ENCODE peak calls at places on chromosomes 2 and 18, in five cellular contexts. C is spleen, P is AG09309, I is brain microvascular endothelial cell, F is heart left ventricle. E is an unnamed sample.

GRCh38 chr18:36518839-36519238 is 221.3 kb downstream of the FHOD3 start:
- DNase-seq in P (no peak), C (no peak), F (no peak), I (no peak), E (no peak)

GRCh38 chr18:78159397-78159796 is 820.2 kb upstream of the SALL3 start:
- DNase-seq in F (no peak), C (no peak), P (no peak), I (no peak), E (no peak)

GRCh38 chr2:60882971-60883753 is 1.8 kb downstream of the REL start:
- DNase-seq in C (no peak), P (no peak), F (no peak), I (peak; percentile 2), E (peak; percentile 26)

GRCh38 chr2:10369269-10370255 is 66.9 kb downstream of the HPCAL1 start:
- DNase-seq in F (no peak), I (no peak), P (no peak), C (no peak), E (no peak)

GRCh38 chr2:196131384-196131861 is 40.0 kb downstream of the STK17B start:
- DNase-seq in C (no peak), I (peak; percentile 47), P (no peak), F (peak; percentile 25), E (peak; percentile 29)

GRCh38 chr2:85216927-85217326 is 83.7 kb downstream of the TCF7L1 start:
- DNase-seq in F (no peak), C (no peak), I (no peak), P (no peak), E (no peak)

GRCh38 chr2:219155054-219155644 is 5.5 kb downstream of the NHEJ1 start:
- DNase-seq in F (peak; percentile 33), C (no peak), P (peak; percentile 20), I (peak; percentile 52), E (peak; percentile 75)

GRCh38 chr2:110645616-110646015 is 32.2 kb downstream of the BUB1 start:
- DNase-seq in C (no peak), I (no peak), P (no peak), F (no peak), E (no peak)

GRCh38 chr2:201781583-201782051 is 884 bp upstream of the ALS2 start:
- DNase-seq in P (no peak), C (no peak), F (peak; percentile 30), I (no peak), E (no peak)

GRCh38 chr2:42096869-42097591 is 49.2 kb downstream of the PKDCC start:
- DNase-seq in C (peak; percentile 72), F (no peak), I (no peak), P (no peak), E (no peak)

GRCh38 chr2:121897335-121897970 is 142.0 kb downstream of the TSN start:
- DNase-seq in C (no peak), P (no peak), I (peak; percentile 52), F (no peak), E (no peak)

GRCh38 chr2:81194176-81194575 is 889.6 kb upstream of the LRRTM1 start:
- DNase-seq in I (no peak), P (no peak), F (no peak), C (no peak), E (no peak)

GRCh38 chr2:54394392-54394791 is 61.7 kb upstream of the SPTBN1 start:
- DNase-seq in P (no peak), F (no peak), C (no peak), I (no peak), E (no peak)

GRCh38 chr18:10895976-10896375 is 253.4 kb downstream of the PIEZO2 start:
- DNase-seq in P (no peak), F (no peak), C (no peak), I (no peak), E (no peak)

GRCh38 chr2:136131961-136132839 is 14.3 kb upstream of the CXCR4 start:
- DNase-seq in P (no peak), C (peak; percentile 91), I (no peak), F (no peak), E (no peak)

GRCh38 chr2:108909917-108910515 is 79.0 kb downstream of the EDAR start:
- DNase-seq in C (peak; percentile 53), P (no peak), F (no peak), I (no peak), E (no peak)

GRCh38 chr2:33298233-33298632 is 178.2 kb upstream of the RASGRP3 start:
- DNase-seq in C (no peak), F (no peak), I (peak; percentile 61), P (no peak), E (peak; percentile 35)

GRCh38 chr2:168245074-168245825 is 2.1 kb downstream of the STK39 start:
- DNase-seq in F (no peak), C (no peak), P (no peak), I (no peak), E (no peak)

GRCh38 chr18:33812186-33812585 is 234.2 kb downstream of the ASXL3 start:
- DNase-seq in C (no peak), P (no peak), F (no peak), I (no peak), E (no peak)

GRCh38 chr2:237199577-237199976 is 113.9 kb downstream of the COPS8 start:
- DNase-seq in C (no peak), F (no peak), I (no peak), P (no peak), E (no peak)

GRCh38 chr2:110980613-110981062 is 140.1 kb upstream of the BCL2L11 start:
- DNase-seq in I (no peak), P (no peak), F (no peak), C (no peak), E (no peak)

GRCh38 chr2:216634317-216635148 is 1.3 kb downstream of the IGFBP2 start:
- DNase-seq in P (no peak), C (no peak), I (no peak), F (no peak), E (peak; percentile 33)
- H3K4me3 ChIP-seq in P (peak overlapping the region; percentile 34), C (peak overlapping the region; percentile 43), I (peak overlapping the region; percentile 58), F (peak overlapping the region; percentile 67), E (peak overlapping the region; percentile 69)

DNA sequence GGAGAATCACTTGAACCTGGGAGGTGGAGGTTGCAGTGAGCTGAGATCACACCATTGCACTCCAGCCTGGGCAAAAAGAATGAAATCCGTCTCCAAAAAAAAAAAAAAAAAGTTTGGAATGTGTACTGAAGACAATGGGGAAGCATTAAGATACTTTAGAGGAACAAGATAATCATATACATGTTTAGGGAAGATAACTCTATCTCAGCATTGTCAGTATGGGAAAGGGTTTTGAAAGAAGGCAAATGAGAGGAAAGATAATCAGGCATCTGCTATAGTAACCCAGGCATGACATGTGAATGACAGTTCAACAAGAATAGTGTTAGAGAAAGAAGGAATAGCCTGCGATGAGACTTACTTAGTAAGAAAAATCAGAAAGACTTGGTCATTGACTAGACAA is 112.0 kb downstream of the ATAD2B start:
- DNase-seq in F (no peak), C (no peak), P (no peak), I (no peak), E (no peak)
- TF ChIP-seq CTCF in F (no peak), C (no peak), P (no peak), I (no peak), E (no peak)

GRCh38 chr2:113160248-113160647 is 13.5 kb upstream of the PSD4 start:
- DNase-seq in P (no peak), F (no peak), C (no peak), I (no peak), E (no peak)

GRCh38 chr2:113157108-113157896 is 16.5 kb upstream of the PSD4 start:
- DNase-seq in I (no peak), P (no peak), F (no peak), C (peak; percentile 87), E (peak; percentile 20)

GRCh38 chr2:113158884-113159553 is 14.8 kb upstream of the PSD4 start:
- DNase-seq in F (no peak), P (no peak), C (no peak), I (no peak), E (peak; percentile 39)

GRCh38 chr2:113156278-113157107 is 17.3 kb upstream of the PSD4 start:
- DNase-seq in C (no peak), P (no peak), F (no peak), I (no peak), E (peak; percentile 15)

GRCh38 chr2:113157897-113158753 is 15.6 kb upstream of the PSD4 start:
- DNase-seq in C (no peak), F (no peak), P (no peak), I (peak; percentile 55), E (peak; percentile 51)
- H3K4me3 ChIP-seq in C (peak overlapping the region; percentile 61), F (no peak overlapping the region), P (peak overlapping the region; percentile 38), I (peak overlapping the region; percentile 57), E (peak overlapping the region; percentile 47)

GRCh38 chr2:30193104-30193681 is 38.1 kb upstream of the LBH start:
- DNase-seq in C (no peak), P (no peak), F (no peak), I (no peak), E (no peak)

GRCh38 chr2:30200875-30201274 is 30.5 kb upstream of the LBH start:
- DNase-seq in F (no peak), C (no peak), P (no peak), I (no peak), E (no peak)

GRCh38 chr2:30194421-30194820 is 36.9 kb upstream of the LBH start:
- DNase-seq in P (no peak), C (no peak), I (no peak), F (no peak), E (no peak)

GRCh38 chr2:30195011-30195410 is 36.3 kb upstream of the LBH start:
- DNase-seq in I (no peak), C (no peak), P (no peak), F (no peak), E (no peak)

DNA sequence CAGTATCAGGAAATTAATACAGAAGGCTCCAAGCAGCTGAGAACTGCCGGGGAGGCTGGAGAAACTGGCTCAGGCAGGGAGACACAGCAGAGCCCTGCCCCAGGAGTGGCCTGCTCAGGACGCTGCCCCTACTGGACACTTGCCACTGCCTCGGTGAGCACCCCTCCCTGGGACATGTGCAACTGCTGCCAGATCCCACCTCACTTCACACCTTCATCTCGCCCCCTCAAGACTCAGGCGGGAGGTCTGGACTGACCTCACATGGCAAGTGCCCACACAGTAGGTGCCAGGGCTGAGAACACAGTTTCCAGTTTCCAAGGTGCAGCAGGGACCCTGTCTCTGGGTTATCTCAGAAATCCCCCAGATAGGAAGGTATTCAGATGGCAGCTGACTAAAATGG is 33.8 kb upstream of the LBH start:
- DNase-seq in C (no peak), F (no peak), I (no peak), P (no peak), E (no peak)
- TF ChIP-seq CTCF in C (no peak), F (peak; percentile 11), I (peak; percentile 20), P (no peak), E (no peak)

DNA sequence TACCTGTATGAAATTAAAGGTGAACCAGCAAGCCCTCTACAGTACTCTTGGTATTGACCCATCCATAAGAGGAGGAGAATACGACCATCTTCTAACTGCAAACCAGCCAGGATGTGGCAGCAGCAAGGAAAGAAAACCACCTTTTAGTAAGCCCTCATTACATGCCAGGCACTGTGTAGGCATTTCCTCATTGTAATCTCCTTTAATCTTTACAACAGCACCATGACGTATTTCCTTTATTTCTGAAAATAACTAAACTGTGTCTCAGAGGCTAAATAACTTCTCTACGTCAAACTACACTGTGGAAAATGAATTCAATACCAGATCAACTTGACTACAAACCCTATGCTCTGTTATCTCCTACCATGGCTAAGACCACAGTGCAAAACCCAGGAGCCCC is 18.2 kb downstream of the WDR35 start:
- DNase-seq in I (no peak), C (no peak), P (no peak), F (no peak), E (no peak)
- H3K4me3 ChIP-seq in I (no peak overlapping the region), C (no peak overlapping the region), P (no peak overlapping the region), F (no peak overlapping the region), E (no peak overlapping the region)

E was measured in astrocyte of the spinal cord.